ENCODE peak calls at places on chromosomes 2 and 18, in five cellular contexts. Z is activated CD8-positive, alpha-beta memory T cell treated with anti-CD3 and anti-CD28 coated beads, Interleukin-2, amount 50 U/mL, for 4 hours; E is progenitor cell of endocrine pancreas; R is activated naive CD8-positive, alpha-beta T cell treated with anti-CD3 and anti-CD28 coated beads for 36 hours; J is HS-27A. I is an unnamed sample.

GRCh38 chr18:49704334-49704733 is 109.0 kb downstream of the ACAA2 start:
- DNase-seq in R (no peak), J (no peak), E (no peak), Z (no peak), I (no peak)

GRCh38 chr2:234861841-234862735 is 89.7 kb upstream of the SH3BP4 start:
- DNase-seq in J (no peak), E (no peak), Z (no peak), R (no peak), I (peak)

GRCh38 chr18:62660741-62661140 is 54.6 kb upstream of the PHLPP1 start:
- DNase-seq in E (no peak), R (no peak), J (no peak), Z (no peak), I (no peak)

GRCh38 chr2:224984641-224985040 is 57.6 kb downstream of the DOCK10 start:
- DNase-seq in E (no peak), J (no peak), R (no peak), Z (no peak), I (no peak)

GRCh38 chr2:127646487-127647241 is 711 bp downstream of the GPR17 start:
- DNase-seq in E (no peak), Z (no peak), R (no peak), J (no peak), I (peak)

GRCh38 chr2:2243666-2244065 is 87.4 kb downstream of the MYT1L start:
- DNase-seq in R (no peak), J (no peak), Z (no peak), E (no peak), I (no peak)

GRCh38 chr2:160220545-160221009 is 20.5 kb upstream of the ITGB6 start:
- DNase-seq in Z (no peak), E (no peak), R (peak), J (no peak), I (no peak)

GRCh38 chr2:79702934-79703333 is 190.1 kb downstream of the CTNNA2 start:
- DNase-seq in J (no peak), Z (no peak), E (no peak), R (no peak), I (no peak)

GRCh38 chr2:160062283-160063005 is at the start of gene PLA2R1:
- DNase-seq in E (peak), J (no peak), R (peak), Z (no peak), I (peak)

GRCh38 chr2:227347117-227347516 is 22.1 kb downstream of the MFF start:
- DNase-seq in Z (no peak), J (no peak), R (no peak), E (no peak), I (no peak)

GRCh38 chr2:60416221-60417008 is 137.0 kb downstream of the BCL11A start:
- DNase-seq in Z (no peak), R (no peak), J (no peak), E (no peak), I (peak)

GRCh38 chr2:234438322-234438977 is 58.4 kb downstream of the ARL4C start:
- DNase-seq in J (no peak), E (no peak), Z (no peak), R (no peak), I (no peak)

GRCh38 chr2:14540003-14540402 is 92.5 kb upstream of the LRATD1 start:
- DNase-seq in R (no peak), E (no peak), Z (no peak), J (no peak), I (no peak)

GRCh38 chr2:102975996-102976636 is 214.3 kb downstream of the TMEM182 start:
- DNase-seq in J (no peak), R (no peak), E (peak), Z (no peak), I (no peak)

GRCh38 chr18:11800947-11801346 is 50.3 kb upstream of the CHMP1B start:
- DNase-seq in J (no peak), E (no peak), Z (no peak), R (no peak), I (no peak)

GRCh38 chr2:43136862-43137261 is 89.5 kb downstream of the ZFP36L2 start:
- DNase-seq in Z (peak), R (peak), E (no peak), J (no peak), I (no peak)

GRCh38 chr2:146128216-146128615 is 1608.3 kb upstream of the ZEB2 start:
- DNase-seq in R (no peak), E (no peak), Z (no peak), J (no peak), I (no peak)

GRCh38 chr2:236172238-236172865 is 4.2 kb upstream of the GBX2 start:
- DNase-seq in E (no peak), R (no peak), Z (no peak), J (no peak), I (no peak)

GRCh38 chr2:172052000-172052983 is 33.0 kb upstream of the DLX1 start:
- DNase-seq in J (no peak), E (no peak), R (no peak), Z (no peak), I (no peak)

GRCh38 chr2:26412091-26412673 is 10.5 kb downstream of the DRC1 start:
- DNase-seq in J (no peak), Z (no peak), R (peak), E (no peak), I (no peak)

GRCh38 chr2:74849228-74849892 is 15.4 kb downstream of the HK2 start:
- DNase-seq in E (no peak), R (peak), Z (peak), J (no peak), I (peak)

GRCh38 chr2:8679567-8679826 is 2.4 kb upstream of the ID2 start:
- DNase-seq in J (no peak), R (no peak), E (no peak), Z (no peak), I (no peak)

GRCh38 chr2:198376677-198377076 is 572.3 kb downstream of the PLCL1 start:
- DNase-seq in R (no peak), E (no peak), Z (no peak), J (no peak), I (no peak)

GRCh38 chr2:226792155-226792871 is 7.3 kb downstream of the IRS1 start:
- DNase-seq in E (no peak), Z (no peak), J (no peak), R (no peak), I (no peak)

GRCh38 chr2:217935245-217935879 is 67.4 kb downstream of the TNS1 start:
- DNase-seq in R (no peak), E (no peak), Z (no peak), J (no peak), I (peak)

GRCh38 chr2:37156071-37156856 is 516 bp downstream of the EIF2AK2 start:
- DNase-seq in R (no peak), J (peak), E (no peak), Z (peak), I (no peak)

I was measured in left ventricle myocardium superior.